ENCODE peak calls at places on chromosomes 3 and 15, in four cellular contexts. Z is nephron progenitor cell, C is MCF 10A, D is choroid plexus epithelial cell. M is an unnamed sample.

GRCh38 chr3:49806838-49807237 is 3.8 kb downstream of the INKA1 start:
- DNase-seq in C (no peak), Z (no peak), D (no peak), M (peak)

GRCh38 chr15:77939851-77940250 is 137.7 kb downstream of the TBC1D2B start:
- DNase-seq in D (no peak), Z (no peak), C (no peak), M (no peak)

GRCh38 chr15:100712226-100712625 is 109.8 kb downstream of the ASB7 start:
- DNase-seq in Z (no peak), D (no peak), C (no peak), M (no peak)

GRCh38 chr3:194089357-194090177 is 46.4 kb upstream of the HES1 start:
- DNase-seq in C (peak), D (peak), Z (no peak), M (peak)

GRCh38 chr3:126313580-126314304 is 43.5 kb downstream of the KLF15 start:
- DNase-seq in Z (no peak), C (no peak), D (peak), M (no peak)

GRCh38 chr3:67064105-67064504 is 66.0 kb downstream of the KBTBD8 start:
- DNase-seq in Z (no peak), C (peak), D (no peak), M (no peak)

GRCh38 chr3:143332046-143332445 is 212.5 kb downstream of the CHST2 start:
- DNase-seq in C (no peak), D (no peak), Z (no peak), M (no peak)

GRCh38 chr15:101654191-101654590 is 2.0 kb upstream of the TM2D3 start:
- DNase-seq in Z (no peak), D (no peak), C (no peak), M (no peak)

GRCh38 chr15:88255496-88256171 is 905 bp downstream of the NTRK3 start:
- DNase-seq in Z (peak), C (no peak), D (peak), M (no peak)

GRCh38 chr3:142088522-142088921 is 60.8 kb downstream of the TFDP2 start:
- DNase-seq in Z (no peak), C (peak), D (peak), M (no peak)

GRCh38 chr3:168844502-168845482 is 749.1 kb upstream of the GOLIM4 start:
- DNase-seq in Z (no peak), C (no peak), D (no peak), M (no peak)

GRCh38 chr3:188624384-188624783 is 470.4 kb downstream of the LPP start:
- DNase-seq in D (peak), Z (no peak), C (peak), M (no peak)

GRCh38 chr3:36893137-36893557 is 51.7 kb downstream of the TRANK1 start:
- DNase-seq in D (peak), C (peak), Z (no peak), M (peak)

GRCh38 chr3:52361011-52361410 is 44.9 kb downstream of the DNAH1 start:
- DNase-seq in Z (no peak), D (no peak), C (no peak), M (no peak)

GRCh38 chr3:158672293-158673176 is at the start of gene LXN:
- DNase-seq in D (peak), C (peak), Z (peak), M (no peak)

GRCh38 chr15:56250626-56251025 is 6.9 kb upstream of the RFX7 start:
- DNase-seq in Z (no peak), C (no peak), D (no peak), M (no peak)

GRCh38 chr15:76991741-76992645 is 2.9 kb upstream of the PSTPIP1 start:
- DNase-seq in Z (no peak), C (no peak), D (no peak), M (peak)

GRCh38 chr3:141311170-141311495 is 57.2 kb upstream of the ZBTB38 start:
- DNase-seq in Z (no peak), D (no peak), C (no peak), M (no peak)

GRCh38 chr15:22855791-22856190 is 17.3 kb downstream of the NIPA2 start:
- DNase-seq in D (no peak), Z (no peak), C (no peak), M (no peak)

GRCh38 chr3:124846189-124846588 is 41.0 kb downstream of the ITGB5 start:
- DNase-seq in D (peak), C (peak), Z (no peak), M (no peak)

GRCh38 chr3:183163563-183163962 is 1.0 kb upstream of the LAMP3 start:
- DNase-seq in C (no peak), Z (no peak), D (no peak), M (no peak)

GRCh38 chr3:66816110-66816761 is 181.9 kb upstream of the KBTBD8 start:
- DNase-seq in C (peak), Z (peak), D (peak), M (peak)

GRCh38 chr3:128787256-128788253 is 61.6 kb downstream of the RAB7A start:
- DNase-seq in D (peak), Z (peak), C (peak), M (peak)

GRCh38 chr3:43411429-43411828 is 125.1 kb downstream of the SNRK start:
- DNase-seq in Z (no peak), C (no peak), D (no peak), M (no peak)

GRCh38 chr3:153290278-153291015 is 128.4 kb downstream of the RAP2B start:
- DNase-seq in D (peak), Z (no peak), C (peak), M (peak)

GRCh38 chr3:153762411-153763235 is 358.6 kb upstream of the ARHGEF26 start:
- DNase-seq in C (no peak), Z (no peak), D (no peak), M (no peak)

GRCh38 chr15:57306944-57307411 is 69.3 kb upstream of the CGNL1 start:
- DNase-seq in D (no peak), Z (no peak), C (no peak), M (no peak)

GRCh38 chr3:193869221-193870201 is 266.4 kb upstream of the HES1 start:
- DNase-seq in D (peak), C (peak), Z (peak), M (peak)

GRCh38 chr3:194364652-194365434 is 4.7 kb downstream of the LRRC15 start:
- DNase-seq in C (peak), D (peak), Z (peak), M (no peak)

GRCh38 chr3:7960601-7961000 is 541.0 kb upstream of the LMCD1 start:
- DNase-seq in D (no peak), Z (no peak), C (no peak), M (no peak)

GRCh38 chr3:159166899-159167586 is 365.2 kb downstream of the MFSD1 start:
- DNase-seq in Z (no peak), D (no peak), C (no peak), M (no peak)

GRCh38 chr3:186746008-186746407 is 28.8 kb downstream of the KNG1 start:
- DNase-seq in D (peak), Z (no peak), C (peak), M (peak)

GRCh38 chr3:143855183-143855582 is 6.9 kb upstream of the SLC9A9 start:
- DNase-seq in C (no peak), D (no peak), Z (no peak), M (no peak)

GRCh38 chr3:68007621-68008226 is 353.3 kb upstream of the SUCLG2 start:
- DNase-seq in D (no peak), C (no peak), Z (peak), M (no peak)

GRCh38 chr15:37134699-37135131 is 34.4 kb upstream of the MEIS2 start:
- DNase-seq in C (peak), D (peak), Z (no peak), M (peak)
- TF ChIP-seq CTCF in C (no peak), D (peak), Z (peak), M (peak)

GRCh38 chr3:171514466-171514865 is 54.3 kb upstream of the TNIK start:
- DNase-seq in Z (no peak), C (no peak), D (no peak), M (no peak)
- TF ChIP-seq CTCF in Z (peak), C (peak), D (peak), M (no peak)

GRCh38 chr3:117045143-117045542 is 335.6 kb downstream of the TUSC7 start:
- DNase-seq in Z (peak), D (peak), C (no peak), M (no peak)
- TF ChIP-seq CTCF in Z (no peak), D (no peak), C (no peak), M (no peak)

DNA sequence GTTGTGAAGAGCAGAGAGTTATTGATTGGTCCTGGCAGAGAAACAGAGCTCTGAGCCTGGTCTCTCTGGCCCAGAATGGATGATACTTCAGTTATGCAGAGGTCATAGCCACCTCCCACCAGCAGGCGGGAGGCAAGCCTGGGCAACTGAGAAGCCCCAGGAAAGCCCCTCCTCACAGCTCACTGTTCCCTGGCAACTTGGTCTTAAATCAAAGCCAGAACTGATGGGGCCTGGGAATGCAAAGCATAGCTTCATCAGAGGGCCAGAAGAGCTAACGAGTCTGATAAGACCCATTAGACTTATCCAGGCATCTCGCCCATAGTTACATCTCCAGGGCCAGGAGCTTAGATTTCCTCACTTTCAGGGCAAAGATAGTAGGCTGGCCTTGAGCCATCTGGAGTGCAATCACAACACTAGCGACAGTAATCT is 5.5 kb upstream of the COLQ start:
- DNase-seq in C (no peak), Z (peak), D (peak), M (no peak)
- TF ChIP-seq CTCF in C (no peak), Z (peak), D (peak), M (no peak)

DNA sequence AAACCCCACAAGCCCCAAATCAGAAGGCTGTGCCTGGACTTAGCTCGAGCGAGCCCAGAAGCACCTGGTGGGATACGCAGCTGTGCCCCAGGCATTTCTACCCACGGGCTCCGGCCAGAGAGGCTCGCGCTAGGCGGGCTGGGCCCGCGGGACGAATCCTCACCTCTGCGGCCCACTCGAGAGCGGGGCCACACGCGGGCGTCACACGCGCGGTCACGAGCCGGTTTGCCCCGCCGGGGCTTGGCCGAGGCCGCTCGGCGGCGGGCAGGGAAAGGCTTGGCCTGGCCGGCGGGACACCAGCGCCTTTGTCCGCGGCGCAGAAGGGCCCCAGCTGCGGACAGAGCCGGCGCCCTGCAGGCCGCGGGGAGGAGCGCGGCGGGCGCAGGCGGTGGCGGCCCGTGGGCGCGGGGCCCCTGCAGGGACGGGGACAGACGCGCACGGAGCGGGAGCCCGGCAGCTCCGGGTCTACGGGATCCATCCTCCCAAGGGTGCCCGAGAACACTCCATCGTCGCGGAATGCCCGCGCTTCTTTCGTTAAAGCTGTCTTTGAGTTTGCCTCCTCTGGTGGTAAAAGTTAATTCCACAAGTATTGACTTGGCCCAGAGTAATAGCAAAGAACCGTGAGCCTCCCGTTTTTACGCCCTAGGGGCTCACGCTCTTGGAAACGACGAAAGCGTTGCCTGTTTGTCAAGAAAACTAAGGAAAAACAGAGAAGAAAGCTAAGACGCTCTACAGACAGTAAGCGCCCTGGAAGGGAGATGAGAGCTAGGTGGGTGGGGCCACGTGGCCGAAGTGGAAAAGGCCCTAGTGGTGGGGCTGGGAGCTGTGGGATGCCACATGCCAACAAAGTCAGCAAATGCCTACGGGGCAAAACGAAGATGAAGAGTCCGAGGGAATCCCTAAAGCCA is 26.4 kb downstream of the TYRO3 start:
- DNase-seq in D (peak), Z (peak), C (no peak), M (peak)
- TF ChIP-seq CTCF in D (peak), Z (peak), C (no peak), M (no peak)

GRCh38 chr3:11188231-11188630 is 33.9 kb downstream of the HRH1 start:
- DNase-seq in D (no peak), C (peak), Z (no peak), M (no peak)
- TF ChIP-seq CTCF in D (no peak), C (no peak), Z (no peak), M (no peak)

GRCh38 chr3:62558549-62559112 is 185.3 kb upstream of the FEZF2 start:
- DNase-seq in D (peak), Z (peak), C (peak), M (peak)
- TF ChIP-seq CTCF in D (peak), Z (peak), C (peak), M (peak)